ENCODE peak calls at places on chromosomes 1 and 21, in four cellular contexts. K is sigmoid colon, F is heart left ventricle, B is left ventricle myocardium inferior. R is an unnamed sample.

GRCh38 chr1:21451981-21452411 is 12.1 kb downstream of the NBPF3 start:
- DNase-seq in K (no peak), B (no peak), F (no peak), R (no peak)

GRCh38 chr1:160539896-160540858 is 17.1 kb upstream of the SLAMF6 start:
- DNase-seq in B (no peak), F (peak; percentile 10), K (no peak), R (no peak)

GRCh38 chr1:204842892-204843291 is 27.8 kb upstream of the NFASC start:
- DNase-seq in B (no peak), F (no peak), K (no peak), R (no peak)

GRCh38 chr1:240117930-240118329 is 26.2 kb downstream of the FMN2 start:
- DNase-seq in F (no peak), K (no peak), B (no peak), R (no peak)

GRCh38 chr1:209106237-209106741 is 477.2 kb upstream of the CAMK1G start:
- DNase-seq in F (peak; percentile 5), K (no peak), B (no peak), R (no peak)

GRCh38 chr1:11280719-11281376 is 7.8 kb downstream of the UBIAD1 start:
- DNase-seq in B (no peak), F (no peak), K (no peak), R (no peak)

GRCh38 chr1:117284408-117285215 is 73.9 kb upstream of the VTCN1 start:
- DNase-seq in F (no peak), K (no peak), B (no peak), R (peak; percentile 50)

GRCh38 chr1:212431656-212432055 is 1.1 kb upstream of the NENF start:
- DNase-seq in B (no peak), F (no peak), K (no peak), R (no peak)

GRCh38 chr1:230584660-230585059 is 57.6 kb upstream of the COG2 start:
- DNase-seq in B (no peak), K (no peak), F (no peak), R (no peak)

GRCh38 chr1:5667513-5668325 is 324.5 kb downstream of the NPHP4 start:
- DNase-seq in F (no peak), B (no peak), K (peak; percentile 52), R (no peak)

GRCh38 chr1:86552376-86552775 is 5.5 kb downstream of the CLCA4 start:
- DNase-seq in B (no peak), F (no peak), K (no peak), R (no peak)

GRCh38 chr1:24111998-24112380 is at the start of gene MYOM3:
- DNase-seq in F (peak; percentile 64), K (no peak), B (peak; percentile 74), R (no peak)

GRCh38 chr1:24112381-24113169 is 640 bp upstream of the MYOM3 start:
- DNase-seq in K (peak; percentile 85), F (peak; percentile 81), B (peak; percentile 74), R (peak; percentile 15)

GRCh38 chr1:24110642-24111263 is 1.2 kb downstream of the MYOM3 start:
- DNase-seq in B (peak; percentile 84), K (no peak), F (peak; percentile 84), R (no peak)

GRCh38 chr1:24109686-24110475 is 2.1 kb downstream of the MYOM3 start:
- DNase-seq in B (no peak), K (no peak), F (no peak), R (no peak)

DNA sequence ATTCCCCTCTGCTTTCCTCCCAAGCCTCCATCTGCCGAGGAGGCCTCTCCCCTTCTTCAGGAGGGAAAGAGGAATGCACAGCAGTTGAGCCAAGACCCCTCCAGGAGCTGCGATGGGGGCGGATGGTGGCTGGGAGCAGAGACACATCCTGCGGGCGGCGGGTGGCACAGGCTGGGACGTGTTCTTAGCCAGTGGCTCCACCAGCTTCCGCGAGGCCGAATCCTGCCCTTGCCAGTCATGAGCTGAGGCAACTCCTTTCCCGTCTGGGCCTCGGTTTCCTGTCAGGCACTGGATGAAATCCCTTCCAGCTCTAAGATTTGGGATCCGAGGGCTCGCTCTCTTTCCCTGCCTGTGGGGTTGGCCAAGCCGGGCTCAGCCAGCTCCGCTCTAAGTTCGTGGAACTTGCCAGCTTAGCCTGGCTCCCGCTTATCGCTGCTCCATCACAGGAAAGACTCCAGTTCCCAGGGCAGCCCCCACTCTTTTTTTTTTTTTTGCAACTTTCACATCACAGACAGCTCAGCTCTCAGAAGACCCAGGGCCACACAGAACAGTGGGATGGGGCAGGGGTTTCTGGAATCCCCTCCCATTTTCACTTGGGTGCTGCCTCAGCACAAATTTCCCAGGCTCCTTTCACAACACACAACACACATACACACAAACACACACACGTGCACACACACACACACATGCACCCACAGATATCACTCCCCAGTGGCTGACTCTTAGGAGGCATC is 504 bp downstream of the MYOM3 start:
- DNase-seq in F (peak; percentile 54), B (peak; percentile 43), K (no peak), R (no peak)
- H3K27ac ChIP-seq in F (peak overlapping the region; percentile 93), B (peak overlapping the region; percentile 96), K (no peak overlapping the region), R (no peak overlapping the region)

DNA sequence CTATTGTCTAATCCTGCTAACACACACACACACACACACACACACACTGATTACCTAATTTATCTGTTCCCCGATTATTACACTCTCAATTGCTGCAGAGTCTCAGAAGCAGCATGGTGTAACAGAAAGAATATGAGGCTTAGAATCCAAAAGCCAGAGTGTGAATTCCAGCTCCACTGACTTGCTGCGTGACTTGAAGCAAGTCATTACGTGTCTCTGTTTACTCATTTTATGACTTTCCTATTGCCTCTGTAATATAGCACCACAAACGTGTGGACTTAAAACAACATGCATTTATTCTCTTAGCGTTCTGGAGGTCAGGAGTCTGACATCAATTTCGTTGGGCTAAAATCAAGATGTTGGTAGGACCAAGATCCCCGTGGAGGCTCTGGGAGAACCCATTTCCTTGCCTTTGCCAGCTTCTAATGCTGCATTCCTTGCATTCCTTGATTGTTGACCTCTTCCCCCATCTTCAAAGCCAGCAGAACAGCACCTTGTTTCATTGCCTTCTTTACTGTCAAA is 55.9 kb upstream of the ATP5PO start:
- DNase-seq in F (no peak), B (no peak), K (no peak), R (no peak)
- H3K4me3 ChIP-seq in F (no peak overlapping the region), B (no peak overlapping the region), K (no peak overlapping the region), R (no peak overlapping the region)

GRCh38 chr1:180623579-180624347 is 8.1 kb upstream of the XPR1 start:
- DNase-seq in B (no peak), K (no peak), F (no peak), R (no peak)
- TF ChIP-seq CTCF in B (peak; percentile 33), K (no peak), F (no peak), R (peak; percentile 53)

GRCh38 chr21:45515241-45516061 is 26.8 kb downstream of the SLC19A1 start:
- DNase-seq in K (peak; percentile 50), B (peak; percentile 3), F (no peak), R (no peak)

GRCh38 chr21:45517249-45518065 is 24.8 kb downstream of the SLC19A1 start:
- DNase-seq in K (peak; percentile 55), F (no peak), B (peak; percentile 13), R (no peak)

GRCh38 chr21:45516071-45516670 is 26.1 kb downstream of the SLC19A1 start:
- DNase-seq in B (peak; percentile 13), K (peak; percentile 58), F (no peak), R (no peak)

GRCh38 chr21:45514311-45515021 is 27.8 kb downstream of the SLC19A1 start:
- DNase-seq in F (no peak), K (peak; percentile 61), B (peak; percentile 11), R (no peak)

DNA sequence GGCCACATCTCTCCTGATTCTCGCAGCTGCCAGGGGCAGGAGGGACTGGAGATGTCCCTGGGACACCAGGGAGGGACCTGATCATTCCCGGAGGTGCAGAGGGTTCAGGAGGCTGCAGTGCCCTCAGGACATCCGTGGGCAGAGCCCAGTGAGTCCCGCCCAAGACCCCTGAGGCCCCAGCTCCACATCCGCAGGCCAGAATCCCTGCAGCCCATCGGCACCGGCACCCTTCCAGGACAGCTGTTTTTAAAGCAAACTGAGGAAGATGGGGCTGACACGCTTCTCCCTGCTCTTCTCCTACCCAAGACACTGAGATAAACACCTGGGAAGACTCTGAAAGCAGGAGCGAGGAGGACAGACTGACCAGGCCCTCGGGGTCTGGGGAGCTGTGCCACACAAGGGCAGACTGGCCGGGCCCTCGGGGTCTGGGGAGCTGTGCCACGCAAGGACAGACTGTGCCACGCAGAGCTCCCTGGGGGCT is 25.5 kb downstream of the SLC19A1 start:
- DNase-seq in F (no peak), K (peak; percentile 52), B (peak; percentile 8), R (no peak)
- H3K27ac ChIP-seq in F (no peak overlapping the region), K (no peak overlapping the region), B (no peak overlapping the region), R (no peak overlapping the region)

GRCh38 chr1:89112871-89113613 is 12.9 kb downstream of the GBP2 start:
- DNase-seq in K (no peak), F (no peak), B (no peak), R (no peak)

DNA sequence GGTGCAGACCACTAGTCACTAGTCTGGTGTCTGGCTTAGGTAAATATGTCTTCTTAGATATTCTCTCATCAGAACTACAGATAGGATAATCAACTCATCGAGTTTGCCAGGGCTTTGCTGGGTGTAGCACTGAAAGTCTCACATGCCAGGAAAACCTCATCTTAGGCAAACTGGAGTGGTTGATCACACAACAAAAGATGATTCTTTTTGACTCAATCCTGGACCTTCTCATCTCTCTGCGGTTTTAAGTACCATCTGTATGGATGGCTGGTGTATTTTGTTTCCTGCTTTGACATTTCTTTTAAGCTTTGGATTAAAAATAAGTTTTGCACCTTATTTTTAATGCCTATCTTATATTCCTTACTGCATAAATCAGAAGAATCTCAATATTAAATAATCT is 11.3 kb downstream of the GBP2 start:
- DNase-seq in F (no peak), K (no peak), B (no peak), R (no peak)
- H3K4me3 ChIP-seq in F (no peak overlapping the region), K (no peak overlapping the region), B (no peak overlapping the region), R (no peak overlapping the region)

GRCh38 chr1:67058242-67058641 is 4.3 kb upstream of the SLC35D1 start:
- DNase-seq in B (no peak), K (no peak), F (no peak), R (no peak)

GRCh38 chr1:67052741-67053534 is 1.0 kb downstream of the SLC35D1 start:
- DNase-seq in F (peak; percentile 18), B (peak; percentile 22), K (peak; percentile 69), R (no peak)

GRCh38 chr1:67053535-67053784 is 488 bp downstream of the SLC35D1 start:
- DNase-seq in K (peak; percentile 78), F (peak; percentile 69), B (peak; percentile 68), R (no peak)

GRCh38 chr1:67058761-67059160 is 4.8 kb upstream of the SLC35D1 start:
- DNase-seq in K (no peak), F (no peak), B (no peak), R (no peak)

GRCh38 chr1:67053785-67054759 is at the start of gene SLC35D1:
- DNase-seq in F (peak; percentile 75), K (peak; percentile 83), B (peak; percentile 71), R (no peak)
- TF ChIP-seq CTCF in F (no peak), K (no peak), B (no peak), R (no peak)

R was measured in AG04450.